ENCODE peak calls at places on chromosomes 7 and 10, in six cellular contexts. One of them, this sample, is unnamed.

GRCh38 chr7:148982596-148983219 is 45.6 kb downstream of the PDIA4 start:
- DNase-seq in IMR-90: peak; percentile 53
- DNase-seq in mesendoderm: peak; percentile 58
- DNase-seq in H1: no peak
- DNase-seq in neuronal stem cell: no peak
- DNase-seq in mesenchymal stem cell: peak; percentile 67
- DNase-seq in this sample: no peak

GRCh38 chr10:48249004-48249762 is 25.3 kb downstream of the FRMPD2 start:
- DNase-seq in IMR-90: no peak
- DNase-seq in mesendoderm: no peak
- DNase-seq in H1: no peak
- DNase-seq in neuronal stem cell: no peak
- DNase-seq in mesenchymal stem cell: no peak
- DNase-seq in this sample: peak; percentile 19

GRCh38 chr10:13448216-13448615 is 80.6 kb downstream of the BEND7 start:
- DNase-seq in IMR-90: peak; percentile 74
- DNase-seq in mesendoderm: no peak
- DNase-seq in H1: no peak
- DNase-seq in neuronal stem cell: no peak
- DNase-seq in mesenchymal stem cell: no peak
- DNase-seq in this sample: no peak

GRCh38 chr10:36506696-36507477 is 618.5 kb upstream of the ANKRD30A start:
- DNase-seq in IMR-90: no peak
- DNase-seq in mesendoderm: no peak
- DNase-seq in H1: no peak
- DNase-seq in neuronal stem cell: no peak
- DNase-seq in mesenchymal stem cell: no peak
- DNase-seq in this sample: no peak

GRCh38 chr7:30741289-30741688 is 10.6 kb upstream of the INMT start:
- DNase-seq in IMR-90: no peak
- DNase-seq in mesendoderm: no peak
- DNase-seq in H1: no peak
- DNase-seq in neuronal stem cell: no peak
- DNase-seq in mesenchymal stem cell: no peak
- DNase-seq in this sample: no peak

GRCh38 chr10:16929067-16929466 is 111.8 kb upstream of the RSU1 start:
- DNase-seq in IMR-90: no peak
- DNase-seq in mesendoderm: peak; percentile 66
- DNase-seq in H1: no peak
- DNase-seq in neuronal stem cell: no peak
- DNase-seq in mesenchymal stem cell: no peak
- DNase-seq in this sample: no peak

GRCh38 chr7:137151056-137151731 is 192.3 kb downstream of the PTN start:
- DNase-seq in IMR-90: peak; percentile 94
- DNase-seq in mesendoderm: peak; percentile 66
- DNase-seq in H1: no peak
- DNase-seq in neuronal stem cell: no peak
- DNase-seq in mesenchymal stem cell: peak; percentile 82
- DNase-seq in this sample: no peak

GRCh38 chr10:126092806-126093205 is 196.4 kb downstream of the FANK1 start:
- DNase-seq in IMR-90: peak; percentile 17
- DNase-seq in mesendoderm: no peak
- DNase-seq in H1: no peak
- DNase-seq in neuronal stem cell: no peak
- DNase-seq in mesenchymal stem cell: peak; percentile 38
- DNase-seq in this sample: no peak

GRCh38 chr10:8365935-8366911 is 311.7 kb downstream of the GATA3 start:
- DNase-seq in IMR-90: peak; percentile 81
- DNase-seq in mesendoderm: peak; percentile 39
- DNase-seq in H1: peak; percentile 10
- DNase-seq in neuronal stem cell: no peak
- DNase-seq in mesenchymal stem cell: peak; percentile 81
- DNase-seq in this sample: no peak

GRCh38 chr10:44046605-44047004 is 338.3 kb downstream of the CXCL12 start:
- DNase-seq in IMR-90: peak; percentile 52
- DNase-seq in mesendoderm: peak; percentile 46
- DNase-seq in H1: no peak
- DNase-seq in neuronal stem cell: no peak
- DNase-seq in mesenchymal stem cell: no peak
- DNase-seq in this sample: no peak

GRCh38 chr10:31467791-31468535 is 148.9 kb downstream of the ZEB1 start:
- DNase-seq in IMR-90: no peak
- DNase-seq in mesendoderm: peak; percentile 91
- DNase-seq in H1: peak; percentile 69
- DNase-seq in neuronal stem cell: no peak
- DNase-seq in mesenchymal stem cell: no peak
- DNase-seq in this sample: peak; percentile 87

GRCh38 chr7:98378210-98378819 is 22.6 kb downstream of the BAIAP2L1 start:
- DNase-seq in IMR-90: no peak
- DNase-seq in mesendoderm: no peak
- DNase-seq in H1: no peak
- DNase-seq in neuronal stem cell: no peak
- DNase-seq in mesenchymal stem cell: no peak
- DNase-seq in this sample: no peak

GRCh38 chr7:156151082-156151481 is 338.8 kb upstream of the SHH start:
- DNase-seq in IMR-90: no peak
- DNase-seq in mesendoderm: no peak
- DNase-seq in H1: no peak
- DNase-seq in neuronal stem cell: no peak
- DNase-seq in mesenchymal stem cell: no peak
- DNase-seq in this sample: no peak

GRCh38 chr7:1957471-1958225 is 275.1 kb downstream of the MAD1L1 start:
- DNase-seq in IMR-90: no peak
- DNase-seq in mesendoderm: no peak
- DNase-seq in H1: no peak
- DNase-seq in neuronal stem cell: no peak
- DNase-seq in mesenchymal stem cell: no peak
- DNase-seq in this sample: no peak

GRCh38 chr10:11776080-11776479 is 33.9 kb downstream of the ECHDC3 start:
- DNase-seq in IMR-90: peak; percentile 69
- DNase-seq in mesendoderm: no peak
- DNase-seq in H1: no peak
- DNase-seq in neuronal stem cell: no peak
- DNase-seq in mesenchymal stem cell: no peak
- DNase-seq in this sample: no peak

GRCh38 chr10:3584926-3585784 is 199.9 kb downstream of the KLF6 start:
- DNase-seq in IMR-90: no peak
- DNase-seq in mesendoderm: no peak
- DNase-seq in H1: no peak
- DNase-seq in neuronal stem cell: no peak
- DNase-seq in mesenchymal stem cell: no peak
- DNase-seq in this sample: no peak

GRCh38 chr7:108637049-108637621 is 67.5 kb downstream of the DNAJB9 start:
- DNase-seq in IMR-90: no peak
- DNase-seq in mesendoderm: no peak
- DNase-seq in H1: no peak
- DNase-seq in neuronal stem cell: no peak
- DNase-seq in mesenchymal stem cell: no peak
- DNase-seq in this sample: no peak

GRCh38 chr10:78339251-78339650 is 305.6 kb downstream of the RPS24 start:
- DNase-seq in IMR-90: no peak
- DNase-seq in mesendoderm: no peak
- DNase-seq in H1: no peak
- DNase-seq in neuronal stem cell: no peak
- DNase-seq in mesenchymal stem cell: no peak
- DNase-seq in this sample: peak; percentile 7

GRCh38 chr10:4998671-4999070 is 5.0 kb downstream of the AKR1C2 start:
- DNase-seq in IMR-90: no peak
- DNase-seq in mesendoderm: no peak
- DNase-seq in H1: no peak
- DNase-seq in neuronal stem cell: no peak
- DNase-seq in mesenchymal stem cell: no peak
- DNase-seq in this sample: no peak

GRCh38 chr10:89518876-89519842 is 16.2 kb downstream of the SLC16A12 start:
- DNase-seq in IMR-90: peak; percentile 46
- DNase-seq in mesendoderm: no peak
- DNase-seq in H1: no peak
- DNase-seq in neuronal stem cell: no peak
- DNase-seq in mesenchymal stem cell: peak; percentile 79
- DNase-seq in this sample: no peak

GRCh38 chr10:80272793-80273522 is 16.5 kb downstream of the MAT1A start:
- DNase-seq in IMR-90: no peak
- DNase-seq in mesendoderm: peak; percentile 45
- DNase-seq in H1: no peak
- DNase-seq in neuronal stem cell: no peak
- DNase-seq in mesenchymal stem cell: peak; percentile 7
- DNase-seq in this sample: no peak

GRCh38 chr7:141291541-141291940 is 217.7 kb downstream of the TMEM178B start:
- DNase-seq in IMR-90: no peak
- DNase-seq in mesendoderm: no peak
- DNase-seq in H1: no peak
- DNase-seq in neuronal stem cell: no peak
- DNase-seq in mesenchymal stem cell: no peak
- DNase-seq in this sample: no peak

GRCh38 chr7:150396426-150397375 is 17.6 kb downstream of the ZNF775 start:
- DNase-seq in IMR-90: no peak
- DNase-seq in mesendoderm: no peak
- DNase-seq in H1: no peak
- DNase-seq in neuronal stem cell: no peak
- DNase-seq in mesenchymal stem cell: no peak
- DNase-seq in this sample: no peak
- H2BK5ac ChIP-seq in IMR-90: no peak overlapping the region
- H2BK5ac ChIP-seq in mesendoderm: no peak overlapping the region
- H2BK5ac ChIP-seq in H1: peak overlapping the region; percentile 55
- H2BK5ac ChIP-seq in neuronal stem cell: no peak overlapping the region
- H2BK5ac ChIP-seq in mesenchymal stem cell: no peak overlapping the region
- H2BK5ac ChIP-seq in this sample: no peak overlapping the region

GRCh38 chr10:63344269-63344668 is 121.5 kb downstream of the JMJD1C start:
- DNase-seq in IMR-90: no peak
- DNase-seq in mesendoderm: no peak
- DNase-seq in H1: no peak
- DNase-seq in neuronal stem cell: no peak
- DNase-seq in mesenchymal stem cell: no peak
- DNase-seq in this sample: no peak
- H2BK15ac ChIP-seq in IMR-90: no peak overlapping the region
- H2BK15ac ChIP-seq in mesendoderm: no peak overlapping the region
- H2BK15ac ChIP-seq in H1: no peak overlapping the region
- H2BK15ac ChIP-seq in neuronal stem cell: no peak overlapping the region
- H2BK15ac ChIP-seq in mesenchymal stem cell: no peak overlapping the region
- H2BK15ac ChIP-seq in this sample: no peak overlapping the region

DNA sequence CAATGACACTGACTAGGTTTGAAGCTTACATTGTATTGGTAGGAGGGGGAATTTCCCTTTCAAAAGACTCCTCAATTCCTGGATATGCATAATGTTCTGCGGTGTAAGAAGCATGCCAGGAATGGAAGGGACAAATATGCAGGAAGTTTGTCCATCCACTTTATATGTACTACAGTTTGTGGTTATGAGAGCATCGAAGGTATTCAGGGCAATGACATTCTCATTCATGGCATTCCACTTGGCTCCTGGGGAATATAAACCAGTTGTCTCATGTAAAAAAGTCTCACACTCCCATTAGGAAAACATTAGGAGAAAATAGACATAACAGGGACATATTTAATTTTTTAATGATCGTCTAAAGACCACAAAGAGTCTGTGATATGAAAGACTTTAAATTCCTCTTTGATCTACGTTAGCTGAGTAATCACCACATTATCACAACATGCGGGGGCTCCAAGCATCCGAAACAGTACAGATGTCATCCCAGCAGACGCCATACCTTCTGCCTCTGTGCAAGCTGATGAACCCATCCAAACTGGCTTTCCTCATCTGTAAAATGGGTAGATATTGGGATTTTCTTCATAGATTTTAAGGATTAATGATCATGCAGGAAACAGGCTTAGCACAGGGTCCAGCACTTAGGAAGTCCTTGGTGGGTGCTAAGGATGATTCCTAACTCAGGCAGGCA is 675.3 kb downstream of the INHBA start:
- DNase-seq in IMR-90: peak; percentile 98
- DNase-seq in mesendoderm: peak; percentile 19
- DNase-seq in H1: no peak
- DNase-seq in neuronal stem cell: no peak
- DNase-seq in mesenchymal stem cell: peak; percentile 95
- DNase-seq in this sample: no peak
- H2BK5ac ChIP-seq in IMR-90: peak overlapping the region; percentile 86
- H2BK5ac ChIP-seq in mesendoderm: no peak overlapping the region
- H2BK5ac ChIP-seq in H1: no peak overlapping the region
- H2BK5ac ChIP-seq in neuronal stem cell: no peak overlapping the region
- H2BK5ac ChIP-seq in mesenchymal stem cell: peak overlapping the region; percentile 93
- H2BK5ac ChIP-seq in this sample: no peak overlapping the region

GRCh38 chr7:28237368-28237767 is 56.8 kb upstream of the JAZF1 start:
- DNase-seq in IMR-90: no peak
- DNase-seq in mesendoderm: no peak
- DNase-seq in H1: no peak
- DNase-seq in neuronal stem cell: no peak
- DNase-seq in mesenchymal stem cell: no peak
- DNase-seq in this sample: no peak

GRCh38 chr7:28240466-28240865 is 59.9 kb upstream of the JAZF1 start:
- DNase-seq in IMR-90: no peak
- DNase-seq in mesendoderm: no peak
- DNase-seq in H1: no peak
- DNase-seq in neuronal stem cell: no peak
- DNase-seq in mesenchymal stem cell: no peak
- DNase-seq in this sample: no peak

GRCh38 chr7:28236560-28236959 is 56.0 kb upstream of the JAZF1 start:
- DNase-seq in IMR-90: no peak
- DNase-seq in mesendoderm: no peak
- DNase-seq in H1: no peak
- DNase-seq in neuronal stem cell: no peak
- DNase-seq in mesenchymal stem cell: no peak
- DNase-seq in this sample: no peak

GRCh38 chr7:28243861-28244260 is 63.3 kb upstream of the JAZF1 start:
- DNase-seq in IMR-90: no peak
- DNase-seq in mesendoderm: peak; percentile 50
- DNase-seq in H1: no peak
- DNase-seq in neuronal stem cell: no peak
- DNase-seq in mesenchymal stem cell: no peak
- DNase-seq in this sample: no peak

DNA sequence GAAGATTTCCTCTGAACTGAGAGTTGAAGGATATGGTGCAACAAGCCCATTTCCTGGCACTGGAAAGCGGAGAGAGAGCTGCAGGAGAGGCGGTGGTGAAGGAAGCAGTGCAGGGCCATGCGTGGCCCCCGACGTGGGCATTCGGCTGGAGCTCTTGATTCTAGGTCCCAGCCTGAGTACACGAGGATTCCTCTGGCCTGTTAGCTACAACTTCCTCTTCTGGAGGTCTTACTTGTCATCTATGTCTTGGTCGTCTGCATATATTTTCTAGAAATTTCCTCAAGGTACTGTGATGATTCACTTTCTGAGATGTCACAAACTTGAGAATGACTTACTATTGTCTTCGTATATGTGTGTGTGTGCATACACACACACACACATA is 59.2 kb upstream of the JAZF1 start:
- DNase-seq in IMR-90: no peak
- DNase-seq in mesendoderm: no peak
- DNase-seq in H1: no peak
- DNase-seq in neuronal stem cell: no peak
- DNase-seq in mesenchymal stem cell: no peak
- DNase-seq in this sample: no peak
- H2BK15ac ChIP-seq in IMR-90: no peak overlapping the region
- H2BK15ac ChIP-seq in mesendoderm: no peak overlapping the region
- H2BK15ac ChIP-seq in H1: no peak overlapping the region
- H2BK15ac ChIP-seq in neuronal stem cell: no peak overlapping the region
- H2BK15ac ChIP-seq in mesenchymal stem cell: no peak overlapping the region
- H2BK15ac ChIP-seq in this sample: no peak overlapping the region

GRCh38 chr7:158828343-158829020 is 827 bp downstream of the ESYT2 start:
- DNase-seq in IMR-90: no peak
- DNase-seq in mesendoderm: peak; percentile 68
- DNase-seq in H1: no peak
- DNase-seq in neuronal stem cell: peak; percentile 32
- DNase-seq in mesenchymal stem cell: no peak
- DNase-seq in this sample: peak; percentile 50
- H2BK5ac ChIP-seq in IMR-90: peak overlapping the region; percentile 74
- H2BK5ac ChIP-seq in mesendoderm: peak overlapping the region; percentile 73
- H2BK5ac ChIP-seq in H1: peak overlapping the region; percentile 78
- H2BK5ac ChIP-seq in neuronal stem cell: peak overlapping the region; percentile 87
- H2BK5ac ChIP-seq in mesenchymal stem cell: no peak overlapping the region
- H2BK5ac ChIP-seq in this sample: no peak overlapping the region

GRCh38 chr7:128358233-128358632 is 3.3 kb downstream of the PRRT4 start:
- DNase-seq in IMR-90: no peak
- DNase-seq in mesendoderm: no peak
- DNase-seq in H1: no peak
- DNase-seq in neuronal stem cell: no peak
- DNase-seq in mesenchymal stem cell: peak; percentile 20
- DNase-seq in this sample: no peak
- H2BK15ac ChIP-seq in IMR-90: no peak overlapping the region
- H2BK15ac ChIP-seq in mesendoderm: no peak overlapping the region
- H2BK15ac ChIP-seq in H1: no peak overlapping the region
- H2BK15ac ChIP-seq in neuronal stem cell: no peak overlapping the region
- H2BK15ac ChIP-seq in mesenchymal stem cell: no peak overlapping the region
- H2BK15ac ChIP-seq in this sample: no peak overlapping the region

This sample was measured in H9.